ENCODE peak calls at places on chromosomes 7 and 10, in five cellular contexts. M is upper lobe of left lung, G is stomach, Y is lower lobe of right lung, C is mammary epithelial cell. I is an unnamed sample. For H3K9me3, the result is how much of the 10 kb centered on the place peaks cover.

GRCh38 chr10:50513956-50514355 is 109.8 kb downstream of the SGMS1 start:
- DNase-seq in M (no peak), G (no peak), Y (no peak), C (no peak), I (no peak)

GRCh38 chr7:105350906-105351305 is 37.8 kb downstream of the SRPK2 start:
- DNase-seq in M (no peak), G (no peak), Y (no peak), C (no peak), I (no peak)

GRCh38 chr10:120260446-120260845 is 196.6 kb upstream of the PLPP4 start:
- DNase-seq in M (no peak), G (no peak), Y (no peak), C (no peak), I (no peak)

GRCh38 chr10:37495415-37495814 is 362.0 kb downstream of the ZNF248 start:
- DNase-seq in M (no peak), G (no peak), Y (no peak), C (peak), I (no peak)

GRCh38 chr7:2478387-2478760 is 2.2 kb upstream of the GRIFIN start:
- DNase-seq in M (no peak), G (peak), Y (peak), C (no peak), I (no peak)

GRCh38 chr7:99260395-99260794 is 12.2 kb upstream of the MYH16 start:
- DNase-seq in M (no peak), G (no peak), Y (no peak), C (no peak), I (no peak)

GRCh38 chr10:97163646-97164535 is 21.9 kb downstream of the SLIT1 start:
- DNase-seq in M (no peak), G (no peak), Y (no peak), C (no peak), I (no peak)

GRCh38 chr7:124652237-124652636 is 113.4 kb downstream of the GPR37 start:
- DNase-seq in M (no peak), G (no peak), Y (no peak), C (peak), I (no peak)

GRCh38 chr10:11170993-11171416 is 153.3 kb downstream of the CELF2 start:
- DNase-seq in M (no peak), G (no peak), Y (no peak), C (no peak), I (no peak)

GRCh38 chr10:48365668-48366067 is 59.2 kb downstream of the MAPK8 start:
- DNase-seq in M (no peak), G (no peak), Y (no peak), C (peak), I (no peak)

GRCh38 chr7:97733276-97734206 is 1.7 kb downstream of the TAC1 start:
- DNase-seq in M (peak), G (no peak), Y (no peak), C (no peak), I (no peak)

GRCh38 chr10:49596836-49597235 is 13.3 kb upstream of the SLC18A3 start:
- DNase-seq in M (no peak), G (no peak), Y (no peak), C (no peak), I (peak)

GRCh38 chr10:3071405-3072198 is 4.3 kb downstream of the PFKP start:
- DNase-seq in M (peak), G (no peak), Y (no peak), C (peak), I (no peak)

GRCh38 chr7:116527521-116527920 is 2.7 kb downstream of the CAV1 start:
- DNase-seq in M (no peak), G (no peak), Y (no peak), C (no peak), I (no peak)

GRCh38 chr7:83077328-83077727 is 85.4 kb downstream of the PCLO start:
- DNase-seq in M (no peak), G (no peak), Y (no peak), C (peak), I (no peak)

DNA sequence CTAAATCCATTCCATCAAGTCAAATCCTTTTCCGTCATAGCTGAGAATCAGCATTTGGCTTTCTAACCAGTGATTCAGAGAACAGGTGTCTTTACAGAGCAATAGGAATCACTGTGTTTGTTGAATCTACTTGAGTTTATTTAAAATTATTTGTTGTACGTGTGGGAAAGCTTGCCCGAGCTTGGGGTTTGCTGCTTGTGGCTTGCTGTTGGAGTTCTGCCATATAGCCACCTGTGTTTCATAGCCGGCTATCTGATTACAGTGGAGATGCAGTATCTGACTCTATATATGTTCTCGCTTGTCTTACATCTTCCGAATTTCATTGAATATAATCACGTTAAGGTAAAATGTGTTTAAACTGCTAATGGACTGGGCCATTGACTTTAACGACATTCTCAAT is 274.3 kb upstream of the MKI67 start:
- DNase-seq in M (no peak), G (no peak), Y (no peak), C (no peak), I (no peak)
- H3K9me3 ChIP-seq in M (under half), G (under half), Y (under half), C (under half), I (under half)

DNA sequence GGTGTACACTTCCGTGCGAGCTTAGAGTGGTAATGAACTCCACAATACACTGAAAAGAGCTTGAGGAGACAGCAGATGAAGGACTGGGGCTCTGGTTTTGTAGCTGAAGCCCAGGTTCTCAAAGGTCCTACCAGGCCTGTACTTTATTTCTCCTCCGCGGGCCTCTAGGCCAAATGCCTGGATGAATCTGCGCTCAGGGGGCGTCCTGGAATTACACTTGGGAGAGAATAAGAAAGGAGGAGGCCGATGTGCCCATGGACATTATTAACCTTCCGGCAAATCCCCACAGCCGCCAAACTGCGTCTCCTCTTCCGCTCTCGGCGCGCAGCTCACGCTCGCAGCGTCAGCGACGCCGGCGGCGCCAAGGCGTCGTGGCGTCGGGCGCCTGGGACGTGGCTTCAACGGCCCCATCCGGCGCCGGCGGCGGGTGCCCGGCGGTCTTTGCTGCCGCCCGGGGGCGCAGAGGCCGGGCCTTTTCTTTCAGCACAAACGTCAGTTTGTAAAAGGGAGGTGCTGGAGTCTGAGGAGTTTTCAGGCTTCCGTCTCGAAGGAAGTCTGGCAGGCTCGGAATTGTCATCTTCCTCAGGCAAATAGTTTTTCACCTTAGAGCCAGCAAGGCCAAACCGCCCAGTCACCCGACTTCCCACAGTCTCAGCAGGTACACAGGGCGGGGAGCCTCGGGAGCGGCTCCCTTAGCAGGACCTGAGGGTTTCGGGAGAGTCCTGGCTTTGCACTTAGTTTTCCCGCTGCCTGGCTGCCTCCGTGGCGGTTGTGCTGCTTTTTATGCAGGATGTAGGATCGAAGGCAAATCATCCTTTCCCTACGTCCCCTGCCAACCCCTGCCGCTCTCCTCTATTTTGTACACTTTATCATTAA is at the start of gene CCDC7:
- DNase-seq in M (peak), G (peak), Y (peak), C (peak), I (peak)
- TF ChIP-seq CTCF in M (peak), G (peak), Y (peak), C (no peak), I (peak)

DNA sequence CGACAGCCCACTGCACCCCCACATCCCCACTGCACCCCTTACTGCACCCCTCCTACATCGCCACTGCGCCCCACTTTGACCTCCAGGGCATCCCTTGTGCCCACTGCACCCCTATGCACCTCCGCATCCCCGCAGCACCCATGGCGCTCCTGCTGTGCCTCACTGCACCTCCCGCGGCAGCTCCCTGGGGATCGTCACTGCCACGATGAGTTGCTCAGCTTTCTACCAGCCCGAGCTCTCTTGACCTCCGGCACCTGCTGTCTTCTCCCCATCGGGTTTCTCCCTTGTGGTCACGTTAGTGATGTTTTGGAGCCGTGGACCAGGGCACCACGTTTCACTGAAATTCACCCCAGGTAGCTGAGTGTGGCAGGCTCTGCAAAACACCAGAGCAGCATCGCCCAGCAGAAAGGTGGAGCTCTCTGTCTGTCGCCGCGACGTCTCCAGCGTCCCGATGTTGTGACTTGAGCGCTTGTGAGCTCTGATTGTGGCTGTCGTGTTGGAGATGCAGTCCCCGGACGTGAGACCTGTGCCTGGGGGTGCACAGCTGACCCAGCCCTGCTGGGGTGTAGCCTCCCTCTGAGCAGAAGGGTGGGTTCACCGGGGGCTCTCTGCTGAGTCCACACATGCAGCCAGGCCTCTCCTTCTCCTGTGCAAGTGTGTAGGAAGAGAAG is 147.7 kb downstream of the DNAJB6 start:
- DNase-seq in M (no peak), G (peak), Y (no peak), C (no peak), I (no peak)
- H3K9me3 ChIP-seq in M (under half), G (under half), Y (under half), C (under half), I (under half)

GRCh38 chr10:71474702-71475242 is 78.1 kb downstream of the CDH23 start:
- DNase-seq in M (no peak), G (no peak), Y (no peak), C (no peak), I (no peak)

GRCh38 chr10:71472466-71472865 is 75.7 kb downstream of the CDH23 start:
- DNase-seq in M (no peak), G (no peak), Y (no peak), C (no peak), I (no peak)

GRCh38 chr10:71475243-71475871 is 78.6 kb downstream of the CDH23 start:
- DNase-seq in M (no peak), G (no peak), Y (no peak), C (no peak), I (no peak)

GRCh38 chr10:71472912-71473311 is 76.2 kb downstream of the CDH23 start:
- DNase-seq in M (no peak), G (no peak), Y (no peak), C (no peak), I (no peak)

DNA sequence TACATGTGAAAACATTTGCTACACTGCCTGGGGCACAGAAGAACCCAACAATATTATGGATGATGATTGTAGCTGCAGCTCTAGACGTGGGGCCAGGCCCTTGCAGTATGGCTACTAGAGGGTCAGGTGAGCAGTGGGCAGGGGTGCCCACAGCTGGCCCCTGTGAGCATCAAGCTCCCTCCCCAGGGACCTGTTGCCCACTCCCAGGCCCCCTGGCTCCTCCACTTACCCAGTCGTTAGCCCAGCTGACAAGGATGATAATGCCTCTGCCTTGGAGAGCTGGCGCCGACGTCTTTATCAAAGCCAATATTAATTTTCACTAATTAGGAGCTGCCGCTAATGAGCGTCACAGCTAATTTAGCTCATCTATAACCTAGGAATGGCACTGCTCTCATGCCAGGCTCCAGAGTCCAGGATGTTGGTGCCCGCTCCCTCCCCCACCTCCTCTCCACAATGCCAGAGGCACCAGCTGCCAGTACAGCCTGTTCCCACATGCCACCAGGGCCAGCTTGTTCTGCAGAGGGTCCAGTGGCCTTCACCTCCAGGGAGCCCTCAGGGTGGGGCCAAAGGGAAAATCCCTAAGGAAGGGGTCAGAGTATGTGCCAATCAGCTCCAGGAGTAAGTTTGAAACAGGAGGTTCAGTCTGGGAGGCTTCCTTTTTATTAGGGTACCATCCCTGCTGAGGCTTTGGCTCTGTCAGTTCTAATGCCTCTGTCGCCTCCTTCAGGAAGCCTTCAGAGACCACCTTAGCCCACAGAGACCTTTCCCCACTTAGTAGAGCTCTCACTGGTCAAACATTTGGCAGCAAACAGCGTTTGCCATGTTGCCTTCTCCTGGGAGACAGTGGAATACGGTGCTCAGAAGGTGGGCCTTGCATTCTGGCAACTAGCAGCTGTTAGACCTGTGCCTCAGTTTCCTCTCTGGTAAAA is 77.2 kb downstream of the CDH23 start:
- DNase-seq in M (no peak), G (no peak), Y (no peak), C (no peak), I (no peak)
- TF ChIP-seq CTCF in M (no peak), G (no peak), Y (no peak), C (no peak), I (no peak)

GRCh38 chr7:77354914-77355313 is 61.2 kb downstream of the GSAP start:
- DNase-seq in M (no peak), G (no peak), Y (no peak), C (no peak), I (peak)

GRCh38 chr7:77354484-77354883 is 61.7 kb downstream of the GSAP start:
- DNase-seq in M (no peak), G (no peak), Y (no peak), C (no peak), I (no peak)

GRCh38 chr7:77352688-77353406 is 63.3 kb downstream of the GSAP start:
- DNase-seq in M (no peak), G (no peak), Y (no peak), C (peak), I (no peak)

GRCh38 chr7:77353407-77353721 is 62.8 kb downstream of the GSAP start:
- DNase-seq in M (no peak), G (no peak), Y (no peak), C (no peak), I (no peak)

DNA sequence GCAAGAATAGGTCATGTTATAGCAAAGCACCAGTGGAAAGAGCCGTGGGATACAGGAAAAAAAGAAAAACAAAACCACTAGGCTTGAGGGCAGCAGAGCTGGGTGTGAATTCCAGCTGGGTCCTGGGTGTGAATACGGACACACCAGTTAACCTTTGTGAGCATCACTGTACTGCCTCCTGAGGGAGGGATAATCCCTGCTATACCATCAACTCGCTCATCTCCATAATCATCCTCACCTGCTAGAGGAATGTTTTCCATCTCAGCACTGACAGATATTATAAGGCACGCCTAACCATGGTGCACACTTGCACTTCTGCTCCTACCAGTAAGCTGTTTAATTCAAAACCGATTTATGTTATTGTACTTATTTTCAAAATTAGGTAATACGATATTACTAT is 62.2 kb downstream of the GSAP start:
- DNase-seq in M (no peak), G (no peak), Y (no peak), C (no peak), I (peak)
- H3K9me3 ChIP-seq in M (under half), G (under half), Y (under half), C (under half), I (under half)

DNA sequence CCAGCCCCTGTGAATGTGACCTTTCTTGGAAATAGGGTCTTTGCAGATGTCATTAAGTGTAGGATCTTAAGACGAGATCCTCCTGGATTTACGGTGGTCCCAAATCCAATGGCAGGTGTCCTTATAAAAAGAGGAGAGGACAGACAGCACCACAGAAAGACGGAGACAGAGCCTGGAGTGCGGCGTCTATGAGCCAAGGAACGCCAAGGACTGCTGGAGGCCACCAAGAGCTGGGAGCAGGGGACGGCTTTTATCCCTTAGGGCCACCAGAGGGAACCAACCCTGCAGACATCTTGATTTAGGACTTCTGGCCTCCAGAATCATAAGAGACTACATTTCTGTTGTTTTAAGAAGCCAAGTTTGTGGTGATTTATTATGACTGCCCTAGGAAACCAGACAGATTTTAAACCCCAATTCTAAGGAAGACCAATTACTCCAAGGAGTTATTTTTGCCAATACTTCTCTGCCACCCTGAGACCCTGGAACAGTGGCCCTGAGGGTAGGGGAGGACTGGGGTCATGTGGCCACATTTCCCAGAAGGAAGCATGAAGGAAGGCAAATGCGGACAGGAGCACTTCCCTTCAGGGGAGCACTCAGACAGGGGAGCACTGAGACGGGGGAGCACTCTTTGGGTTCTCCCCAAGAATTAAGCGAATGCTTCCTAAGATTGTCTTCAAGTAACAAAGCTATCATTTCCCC is 67.6 kb downstream of the CHST15 start:
- DNase-seq in M (no peak), G (peak), Y (no peak), C (no peak), I (no peak)
- TF ChIP-seq CTCF in M (peak), G (peak), Y (peak), C (no peak), I (peak)

GRCh38 chr7:157758468-157759245 is 421.9 kb downstream of the DNAJB6 start:
- DNase-seq in M (peak), G (no peak), Y (no peak), C (no peak), I (no peak)
- H3K9me3 ChIP-seq in M (under half), G (under half), Y (under half), C (under half), I (under half)

GRCh38 chr7:96481831-96482230 is 159.9 kb upstream of the SLC25A13 start:
- DNase-seq in M (no peak), G (no peak), Y (no peak), C (no peak), I (no peak)

GRCh38 chr7:96484845-96485244 is 162.9 kb upstream of the SLC25A13 start:
- DNase-seq in M (no peak), G (no peak), Y (no peak), C (no peak), I (no peak)

GRCh38 chr7:96484091-96484490 is 162.2 kb upstream of the SLC25A13 start:
- DNase-seq in M (no peak), G (no peak), Y (no peak), C (no peak), I (no peak)

GRCh38 chr7:96486681-96487080 is 164.8 kb upstream of the SLC25A13 start:
- DNase-seq in M (no peak), G (no peak), Y (no peak), C (no peak), I (no peak)
- TF ChIP-seq CTCF in M (no peak), G (no peak), Y (no peak), C (no peak), I (no peak)

I was measured in esophagus muscularis mucosa.